ENCODE peak calls at places on chromosomes 2 and 18, in seven cellular contexts. One of them, this sample, is unnamed.

GRCh38 chr2:119028327-119029174 is 86.6 kb downstream of the MARCO start:
- DNase-seq in psoas muscle: no peak
- DNase-seq in brain microvascular endothelial cell: peak; percentile 22
- DNase-seq in HT1080: peak; percentile 58
- DNase-seq in NCI-H1930: no peak
- DNase-seq in A549: peak; percentile 39
- DNase-seq in D721Med: no peak
- DNase-seq in this sample: no peak

GRCh38 chr2:54271236-54271635 is 15.2 kb upstream of the TSPYL6 start:
- DNase-seq in NCI-H1930: no peak
- DNase-seq in brain microvascular endothelial cell: no peak
- DNase-seq in D721Med: no peak
- DNase-seq in A549: no peak
- DNase-seq in HT1080: no peak
- DNase-seq in psoas muscle: no peak
- DNase-seq in this sample: no peak

GRCh38 chr2:158403237-158403636 is 53.3 kb downstream of the CCDC148 start:
- DNase-seq in HT1080: no peak
- DNase-seq in NCI-H1930: no peak
- DNase-seq in brain microvascular endothelial cell: no peak
- DNase-seq in A549: no peak
- DNase-seq in D721Med: no peak
- DNase-seq in psoas muscle: no peak
- DNase-seq in this sample: no peak

GRCh38 chr2:158746488-158746887 is 48.6 kb upstream of the DAPL1 start:
- DNase-seq in D721Med: no peak
- DNase-seq in brain microvascular endothelial cell: no peak
- DNase-seq in HT1080: no peak
- DNase-seq in A549: no peak
- DNase-seq in psoas muscle: no peak
- DNase-seq in NCI-H1930: no peak
- DNase-seq in this sample: no peak

GRCh38 chr2:8860239-8860638 is 22.8 kb upstream of the KIDINS220 start:
- DNase-seq in NCI-H1930: no peak
- DNase-seq in brain microvascular endothelial cell: no peak
- DNase-seq in HT1080: no peak
- DNase-seq in D721Med: no peak
- DNase-seq in psoas muscle: no peak
- DNase-seq in A549: no peak
- DNase-seq in this sample: no peak

GRCh38 chr2:171034315-171034714 is 105.3 kb downstream of the GORASP2 start:
- DNase-seq in A549: no peak
- DNase-seq in brain microvascular endothelial cell: no peak
- DNase-seq in psoas muscle: no peak
- DNase-seq in D721Med: no peak
- DNase-seq in HT1080: no peak
- DNase-seq in NCI-H1930: peak; percentile 31
- DNase-seq in this sample: no peak

GRCh38 chr2:65320042-65320711 is 92.5 kb downstream of the ACTR2 start:
- DNase-seq in D721Med: no peak
- DNase-seq in brain microvascular endothelial cell: peak; percentile 91
- DNase-seq in NCI-H1930: no peak
- DNase-seq in psoas muscle: peak; percentile 55
- DNase-seq in A549: peak; percentile 89
- DNase-seq in HT1080: peak; percentile 95
- DNase-seq in this sample: no peak

GRCh38 chr2:225411452-225411851 is 11.9 kb downstream of the NYAP2 start:
- DNase-seq in A549: no peak
- DNase-seq in HT1080: peak; percentile 25
- DNase-seq in D721Med: no peak
- DNase-seq in brain microvascular endothelial cell: no peak
- DNase-seq in NCI-H1930: no peak
- DNase-seq in psoas muscle: no peak
- DNase-seq in this sample: no peak

GRCh38 chr2:105723431-105723830 is 21.3 kb upstream of the NCK2 start:
- DNase-seq in brain microvascular endothelial cell: no peak
- DNase-seq in HT1080: no peak
- DNase-seq in psoas muscle: no peak
- DNase-seq in A549: no peak
- DNase-seq in NCI-H1930: no peak
- DNase-seq in D721Med: no peak
- DNase-seq in this sample: no peak

GRCh38 chr2:110997646-110998045 is 123.1 kb upstream of the BCL2L11 start:
- DNase-seq in HT1080: no peak
- DNase-seq in A549: no peak
- DNase-seq in NCI-H1930: no peak
- DNase-seq in psoas muscle: no peak
- DNase-seq in D721Med: no peak
- DNase-seq in brain microvascular endothelial cell: no peak
- DNase-seq in this sample: no peak

GRCh38 chr2:2834530-2835254 is 503.6 kb upstream of the MYT1L start:
- DNase-seq in NCI-H1930: no peak
- DNase-seq in psoas muscle: no peak
- DNase-seq in A549: no peak
- DNase-seq in HT1080: no peak
- DNase-seq in brain microvascular endothelial cell: no peak
- DNase-seq in D721Med: no peak
- DNase-seq in this sample: no peak

GRCh38 chr2:63729362-63729761 is 112.3 kb upstream of the UGP2 start:
- DNase-seq in brain microvascular endothelial cell: no peak
- DNase-seq in psoas muscle: no peak
- DNase-seq in D721Med: no peak
- DNase-seq in A549: no peak
- DNase-seq in HT1080: no peak
- DNase-seq in NCI-H1930: no peak
- DNase-seq in this sample: no peak

GRCh38 chr18:3120356-3120755 is 99.4 kb downstream of the MYOM1 start:
- DNase-seq in psoas muscle: no peak
- DNase-seq in A549: no peak
- DNase-seq in HT1080: no peak
- DNase-seq in NCI-H1930: no peak
- DNase-seq in D721Med: no peak
- DNase-seq in brain microvascular endothelial cell: no peak
- DNase-seq in this sample: no peak

GRCh38 chr18:21230436-21230835 is 11.6 kb upstream of the GREB1L start:
- DNase-seq in psoas muscle: no peak
- DNase-seq in A549: no peak
- DNase-seq in brain microvascular endothelial cell: no peak
- DNase-seq in D721Med: no peak
- DNase-seq in NCI-H1930: no peak
- DNase-seq in HT1080: no peak
- DNase-seq in this sample: no peak

GRCh38 chr2:219551412-219551811 is 7.6 kb downstream of the TMEM198 start:
- DNase-seq in brain microvascular endothelial cell: no peak
- DNase-seq in HT1080: peak; percentile 51
- DNase-seq in NCI-H1930: no peak
- DNase-seq in D721Med: no peak
- DNase-seq in A549: peak; percentile 52
- DNase-seq in psoas muscle: no peak
- DNase-seq in this sample: peak; percentile 79

GRCh38 chr2:207046642-207047213 is 107.4 kb downstream of the CPO start:
- DNase-seq in A549: peak; percentile 4
- DNase-seq in NCI-H1930: no peak
- DNase-seq in brain microvascular endothelial cell: no peak
- DNase-seq in HT1080: peak; percentile 51
- DNase-seq in D721Med: no peak
- DNase-seq in psoas muscle: no peak
- DNase-seq in this sample: no peak

GRCh38 chr2:119008108-119008507 is 66.1 kb downstream of the MARCO start:
- DNase-seq in A549: peak; percentile 40
- DNase-seq in NCI-H1930: no peak
- DNase-seq in D721Med: no peak
- DNase-seq in HT1080: peak; percentile 38
- DNase-seq in psoas muscle: no peak
- DNase-seq in brain microvascular endothelial cell: no peak
- DNase-seq in this sample: no peak

GRCh38 chr18:33275843-33276242 is 164.7 kb downstream of the CCDC178 start:
- DNase-seq in D721Med: no peak
- DNase-seq in HT1080: no peak
- DNase-seq in NCI-H1930: no peak
- DNase-seq in A549: no peak
- DNase-seq in psoas muscle: no peak
- DNase-seq in brain microvascular endothelial cell: no peak
- DNase-seq in this sample: no peak

GRCh38 chr18:9831723-9832199 is 54.0 kb upstream of the TXNDC2 start:
- DNase-seq in D721Med: no peak
- DNase-seq in HT1080: no peak
- DNase-seq in brain microvascular endothelial cell: no peak
- DNase-seq in NCI-H1930: no peak
- DNase-seq in psoas muscle: no peak
- DNase-seq in A549: no peak
- DNase-seq in this sample: no peak

GRCh38 chr2:98134601-98135000 is 47.6 kb downstream of the VWA3B start:
- DNase-seq in psoas muscle: no peak
- DNase-seq in HT1080: no peak
- DNase-seq in brain microvascular endothelial cell: no peak
- DNase-seq in D721Med: no peak
- DNase-seq in NCI-H1930: no peak
- DNase-seq in A549: no peak
- DNase-seq in this sample: no peak

GRCh38 chr2:127067620-127068350 is 39.2 kb downstream of the BIN1 start:
- DNase-seq in NCI-H1930: peak; percentile 24
- DNase-seq in A549: peak; percentile 81
- DNase-seq in psoas muscle: peak; percentile 85
- DNase-seq in HT1080: peak; percentile 38
- DNase-seq in D721Med: peak; percentile 94
- DNase-seq in brain microvascular endothelial cell: peak; percentile 59
- DNase-seq in this sample: peak; percentile 88

GRCh38 chr2:33873206-33873605 is 274.1 kb upstream of the FAM98A start:
- DNase-seq in psoas muscle: no peak
- DNase-seq in D721Med: no peak
- DNase-seq in HT1080: no peak
- DNase-seq in brain microvascular endothelial cell: no peak
- DNase-seq in A549: no peak
- DNase-seq in NCI-H1930: no peak
- DNase-seq in this sample: no peak

GRCh38 chr2:99975386-99975785 is 167.0 kb downstream of the AFF3 start:
- DNase-seq in A549: no peak
- DNase-seq in brain microvascular endothelial cell: peak; percentile 53
- DNase-seq in D721Med: no peak
- DNase-seq in psoas muscle: no peak
- DNase-seq in HT1080: peak; percentile 96
- DNase-seq in NCI-H1930: no peak
- DNase-seq in this sample: no peak

GRCh38 chr18:10147199-10147598 is 233.4 kb downstream of the VAPA start:
- DNase-seq in psoas muscle: no peak
- DNase-seq in HT1080: no peak
- DNase-seq in NCI-H1930: no peak
- DNase-seq in brain microvascular endothelial cell: no peak
- DNase-seq in D721Med: no peak
- DNase-seq in A549: no peak
- DNase-seq in this sample: no peak

GRCh38 chr2:239749272-239749873 is 275.8 kb downstream of the NDUFA10 start:
- DNase-seq in A549: no peak
- DNase-seq in psoas muscle: no peak
- DNase-seq in brain microvascular endothelial cell: no peak
- DNase-seq in D721Med: no peak
- DNase-seq in NCI-H1930: no peak
- DNase-seq in HT1080: no peak
- DNase-seq in this sample: peak; percentile 71

GRCh38 chr2:136254681-136255080 is 136.7 kb upstream of the CXCR4 start:
- DNase-seq in A549: no peak
- DNase-seq in HT1080: no peak
- DNase-seq in D721Med: no peak
- DNase-seq in psoas muscle: no peak
- DNase-seq in brain microvascular endothelial cell: no peak
- DNase-seq in NCI-H1930: no peak
- DNase-seq in this sample: no peak

GRCh38 chr2:174176898-174177297 is 71.4 kb downstream of the OLA1 start:
- DNase-seq in D721Med: no peak
- DNase-seq in NCI-H1930: peak; percentile 85
- DNase-seq in HT1080: peak; percentile 91
- DNase-seq in psoas muscle: no peak
- DNase-seq in A549: no peak
- DNase-seq in brain microvascular endothelial cell: peak; percentile 13
- DNase-seq in this sample: no peak

GRCh38 chr2:234044157-234044556 is 6.3 kb upstream of the SPP2 start:
- DNase-seq in NCI-H1930: no peak
- DNase-seq in HT1080: peak; percentile 90
- DNase-seq in A549: peak; percentile 66
- DNase-seq in brain microvascular endothelial cell: no peak
- DNase-seq in psoas muscle: no peak
- DNase-seq in D721Med: no peak
- DNase-seq in this sample: no peak

GRCh38 chr2:241121008-241121407 is 18.9 kb upstream of the MTERF4 start:
- DNase-seq in NCI-H1930: no peak
- DNase-seq in HT1080: no peak
- DNase-seq in A549: no peak
- DNase-seq in brain microvascular endothelial cell: no peak
- DNase-seq in D721Med: no peak
- DNase-seq in psoas muscle: no peak
- DNase-seq in this sample: no peak

GRCh38 chr2:47437287-47437686 is 34.3 kb downstream of the MSH2 start:
- DNase-seq in A549: peak; percentile 51
- DNase-seq in psoas muscle: no peak
- DNase-seq in NCI-H1930: peak; percentile 4
- DNase-seq in brain microvascular endothelial cell: no peak
- DNase-seq in D721Med: no peak
- DNase-seq in HT1080: no peak
- DNase-seq in this sample: no peak

GRCh38 chr2:187989925-187990623 is 301.6 kb upstream of the GULP1 start:
- DNase-seq in psoas muscle: no peak
- DNase-seq in brain microvascular endothelial cell: no peak
- DNase-seq in D721Med: no peak
- DNase-seq in HT1080: no peak
- DNase-seq in A549: no peak
- DNase-seq in NCI-H1930: no peak
- DNase-seq in this sample: no peak

GRCh38 chr2:80117401-80117800 is 187.2 kb downstream of the LRRTM1 start:
- DNase-seq in D721Med: no peak
- DNase-seq in HT1080: no peak
- DNase-seq in NCI-H1930: no peak
- DNase-seq in brain microvascular endothelial cell: no peak
- DNase-seq in A549: no peak
- DNase-seq in psoas muscle: no peak
- DNase-seq in this sample: no peak

GRCh38 chr2:39437522-39438296 is 624 bp upstream of the MAP4K3 start:
- DNase-seq in psoas muscle: peak; percentile 29
- DNase-seq in D721Med: peak; percentile 25
- DNase-seq in A549: peak; percentile 63
- DNase-seq in NCI-H1930: no peak
- DNase-seq in brain microvascular endothelial cell: no peak
- DNase-seq in HT1080: peak; percentile 28
- DNase-seq in this sample: peak; percentile 77

GRCh38 chr2:232376713-232377112 is 1.8 kb upstream of the ALPP start:
- DNase-seq in HT1080: no peak
- DNase-seq in NCI-H1930: no peak
- DNase-seq in psoas muscle: no peak
- DNase-seq in brain microvascular endothelial cell: no peak
- DNase-seq in D721Med: no peak
- DNase-seq in A549: no peak
- DNase-seq in this sample: no peak

GRCh38 chr18:33844232-33844631 is 266.2 kb downstream of the ASXL3 start:
- DNase-seq in HT1080: no peak
- DNase-seq in NCI-H1930: no peak
- DNase-seq in D721Med: no peak
- DNase-seq in A549: no peak
- DNase-seq in brain microvascular endothelial cell: no peak
- DNase-seq in psoas muscle: no peak
- DNase-seq in this sample: no peak

GRCh38 chr2:239295377-239296019 is 105.3 kb downstream of the HDAC4 start:
- DNase-seq in A549: no peak
- DNase-seq in HT1080: no peak
- DNase-seq in brain microvascular endothelial cell: no peak
- DNase-seq in NCI-H1930: no peak
- DNase-seq in D721Med: no peak
- DNase-seq in psoas muscle: no peak
- DNase-seq in this sample: no peak